ENCODE peak calls at places on chromosomes 13 and 19, in eight cellular contexts. C is activated CD4-positive, alpha-beta T cell treated with anti-CD3 and anti-CD28 coated beads for 36 hours; L is AG08396; X is AG20443; H is iris pigment epithelial cell; A is dermis microvascular lymphatic vessel endothelial cell; K is substantia nigra; S is iPS-NIHi11. Q is an unnamed sample.

GRCh38 chr19:12786149-12786870 is 5.0 kb upstream of the JUNB start:
- DNase-seq in X (no peak), A (no peak), H (no peak), L (no peak), K (peak; percentile 44), C (peak; percentile 37), S (no peak), Q (peak; percentile 62)

GRCh38 chr19:17505218-17505617 is 6.2 kb upstream of the PGLS start:
- DNase-seq in S (no peak), A (no peak), C (no peak), K (no peak), L (no peak), H (no peak), X (no peak), Q (no peak)

GRCh38 chr19:55369651-55370304 is 485 bp downstream of the IL11 start:
- DNase-seq in C (peak; percentile 60), L (peak; percentile 97), K (no peak), A (no peak), H (peak; percentile 76), X (peak; percentile 94), S (peak; percentile 93), Q (no peak)

GRCh38 chr19:11256189-11256588 is 6.1 kb downstream of the DOCK6 start:
- DNase-seq in H (no peak), C (no peak), X (no peak), A (peak; percentile 40), L (no peak), S (no peak), K (no peak), Q (no peak)

GRCh38 chr19:17333611-17334413 is 843 bp downstream of the ANO8 start:
- DNase-seq in A (no peak), C (peak; percentile 90), X (peak; percentile 83), K (no peak), H (peak; percentile 87), L (peak; percentile 87), S (no peak), Q (peak; percentile 54)

GRCh38 chr19:37699057-37699456 is 20.5 kb downstream of the ZNF607 start:
- DNase-seq in S (no peak), A (no peak), H (peak; percentile 13), L (no peak), X (no peak), C (no peak), K (no peak), Q (no peak)

GRCh38 chr19:33132425-33132824 is 511 bp downstream of the WDR88 start:
- DNase-seq in C (peak; percentile 23), L (no peak), A (no peak), K (no peak), H (no peak), S (peak; percentile 82), X (no peak), Q (no peak)

GRCh38 chr13:85277753-85278152 is 521.5 kb downstream of the SLITRK6 start:
- DNase-seq in L (peak; percentile 5), S (no peak), A (no peak), K (no peak), H (peak; percentile 44), X (no peak), C (no peak), Q (no peak)

GRCh38 chr13:106477303-106477702 is 58.2 kb downstream of the EFNB2 start:
- DNase-seq in L (no peak), S (no peak), H (no peak), X (no peak), K (no peak), A (no peak), C (no peak), Q (peak; percentile 60)

GRCh38 chr19:28264556-28264955 is 948.4 kb downstream of the UQCRFS1 start:
- DNase-seq in H (no peak), S (no peak), L (no peak), A (no peak), K (no peak), C (no peak), X (no peak), Q (no peak)

GRCh38 chr19:41264581-41265375 is 606 bp downstream of the HNRNPUL1 start:
- DNase-seq in L (peak; percentile 44), K (no peak), X (peak; percentile 52), A (peak; percentile 34), C (peak; percentile 79), H (peak; percentile 34), S (peak; percentile 71), Q (peak; percentile 44)

GRCh38 chr19:53463263-53463662 is 4.3 kb upstream of the ZNF813 start:
- DNase-seq in S (peak; percentile 82), K (peak; percentile 70), L (peak; percentile 63), C (peak; percentile 55), H (peak; percentile 48), X (peak; percentile 33), A (peak; percentile 48), Q (no peak)

GRCh38 chr13:110834572-110834971 is 80.3 kb downstream of the ANKRD10 start:
- DNase-seq in X (no peak), L (no peak), S (no peak), H (no peak), A (no peak), K (no peak), C (no peak), Q (no peak)

GRCh38 chr13:102846261-102847015 is 606 bp downstream of the ERCC5 start:
- DNase-seq in C (peak; percentile 67), A (peak; percentile 56), X (peak; percentile 43), S (peak; percentile 16), K (no peak), L (no peak), H (peak; percentile 55), Q (peak; percentile 68)

GRCh38 chr19:29484876-29485275 is 40.9 kb upstream of the VSTM2B start:
- DNase-seq in X (peak; percentile 5), A (no peak), S (no peak), H (no peak), L (no peak), C (no peak), K (no peak), Q (no peak)

GRCh38 chr13:99991013-99991805 is 9.6 kb downstream of the ZIC2 start:
- DNase-seq in H (no peak), C (no peak), L (no peak), A (no peak), S (no peak), K (no peak), X (no peak), Q (no peak)

GRCh38 chr19:46932346-46932745 is 71.5 kb downstream of the ARHGAP35 start:
- DNase-seq in A (peak; percentile 57), L (peak; percentile 45), S (no peak), H (peak; percentile 67), X (no peak), K (no peak), C (no peak), Q (no peak)

GRCh38 chr19:34804115-34804514 is 31.1 kb upstream of the ZNF599 start:
- DNase-seq in L (no peak), X (no peak), K (no peak), S (no peak), A (no peak), H (no peak), C (no peak), Q (no peak)

GRCh38 chr13:113354831-113355610 is 8.9 kb downstream of the GRTP1 start:
- DNase-seq in K (no peak), C (no peak), A (no peak), S (no peak), X (no peak), L (no peak), H (no peak), Q (no peak)

GRCh38 chr19:42032428-42032827 is 37.6 kb downstream of the GRIK5 start:
- DNase-seq in L (no peak), H (no peak), A (no peak), K (no peak), C (no peak), X (no peak), S (peak; percentile 71), Q (peak; percentile 66)

GRCh38 chr19:31204115-31204514 is 145.1 kb downstream of the TSHZ3 start:
- DNase-seq in H (no peak), L (no peak), A (no peak), X (no peak), S (no peak), K (no peak), C (no peak), Q (no peak)